ENCODE peak calls at places on chromosomes 12 and 14, in six cellular contexts. E is cardiac fibroblast, U is tibial artery, H is Panc1, P is uterus, M is cardiac muscle cell. Q is an unnamed sample.

GRCh38 chr14:59690426-59690825 is 113.8 kb upstream of the CCDC175 start:
- DNase-seq in M (no peak), P (no peak), H (no peak), E (no peak), U (no peak), Q (peak)

GRCh38 chr12:110278137-110278536 is 2.9 kb upstream of the ATP2A2 start:
- DNase-seq in U (no peak), M (no peak), H (no peak), E (no peak), P (no peak), Q (no peak)

GRCh38 chr12:120741476-120742206 is 16.0 kb downstream of the ACADS start:
- DNase-seq in M (no peak), E (no peak), U (no peak), H (no peak), P (no peak), Q (no peak)

GRCh38 chr12:110641512-110641911 is 27.6 kb downstream of the TCTN1 start:
- DNase-seq in E (no peak), M (peak), H (no peak), P (peak), U (no peak), Q (peak)

GRCh38 chr14:81170104-81170828 is 50.5 kb downstream of the GTF2A1 start:
- DNase-seq in E (peak), P (peak), U (peak), H (peak), M (peak), Q (peak)

GRCh38 chr14:91373591-91374245 is 43.9 kb downstream of the CCDC88C start:
- DNase-seq in U (no peak), H (no peak), P (no peak), E (no peak), M (no peak), Q (no peak)

GRCh38 chr12:68880660-68881325 is 52.2 kb downstream of the CPM start:
- DNase-seq in P (no peak), E (peak), H (no peak), M (no peak), U (no peak), Q (no peak)

GRCh38 chr12:27780612-27781408 is 774 bp upstream of the MANSC4 start:
- DNase-seq in P (peak), E (peak), M (peak), U (peak), H (no peak), Q (peak)

GRCh38 chr12:24991209-24992049 is 42.5 kb upstream of the BCAT1 start:
- DNase-seq in P (no peak), E (peak), U (no peak), H (peak), M (peak), Q (peak)

GRCh38 chr14:95025218-95025617 is 132.1 kb downstream of the DICER1 start:
- DNase-seq in H (no peak), P (no peak), U (no peak), M (no peak), E (no peak), Q (no peak)

GRCh38 chr14:60561845-60562746 is 53.1 kb downstream of the SIX6 start:
- DNase-seq in U (no peak), P (peak), H (peak), M (peak), E (peak), Q (peak)

GRCh38 chr14:23631702-23632460 is 4.3 kb upstream of the DHRS2 start:
- DNase-seq in P (peak), H (peak), E (peak), U (peak), M (peak), Q (peak)
- H3K4me3 ChIP-seq in P (no peak), H (no peak), E (peak), U (peak), M (no peak), Q (no peak)

GRCh38 chr12:122725452-122725851 is 5.2 kb downstream of the HCAR1 start:
- DNase-seq in E (no peak), U (no peak), P (no peak), H (no peak), M (no peak), Q (no peak)
- TF ChIP-seq CTCF in E (no peak), U (no peak), P (no peak), H (no peak), M (no peak), Q (no peak)

DNA sequence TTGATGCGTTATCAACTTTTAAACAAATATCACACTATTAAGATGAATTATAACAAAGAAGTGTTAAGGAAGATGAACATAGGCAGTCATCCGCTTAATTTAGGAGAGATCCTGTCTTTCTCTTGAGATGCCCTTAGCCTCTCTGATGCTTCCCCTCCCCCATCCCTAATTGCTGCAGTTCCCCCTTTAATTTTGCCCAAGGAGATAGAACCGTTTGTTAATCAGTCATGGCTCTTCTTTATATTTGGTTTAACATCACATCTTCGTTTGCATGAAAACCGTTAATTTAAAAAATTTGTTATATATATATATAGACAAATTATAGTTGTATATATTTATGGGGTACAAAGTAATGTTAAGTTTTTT is 1.9 kb downstream of the ALX1 start:
- DNase-seq in E (no peak), P (no peak), U (no peak), H (no peak), M (no peak), Q (no peak)
- H3K4me3 ChIP-seq in E (no peak), P (no peak), U (no peak), H (no peak), M (peak), Q (no peak)

GRCh38 chr14:92885279-92886061 is 37.5 kb upstream of the CHGA start:
- DNase-seq in M (no peak), E (no peak), P (no peak), H (no peak), U (no peak), Q (no peak)
- TF ChIP-seq CTCF in M (no peak), E (no peak), P (no peak), H (no peak), U (no peak), Q (no peak)

Q was measured in fibroblast of mammary gland.